ENCODE peak calls at places on chromosomes 5 and 9, in six cellular contexts. F is GM23248, V is ascending aorta, Z is kidney, R is SJCRH30, U is neuronal stem cell. Q is an unnamed sample.

GRCh38 chr9:84947412-84947972 is 278.0 kb downstream of the NTRK2 start:
- DNase-seq in R (no peak), U (no peak), Z (no peak), V (no peak), F (no peak), Q (no peak)

GRCh38 chr5:43401827-43402226 is 10.4 kb downstream of the CCL28 start:
- DNase-seq in R (no peak), Z (no peak), F (peak; percentile 35), V (no peak), U (no peak), Q (no peak)

GRCh38 chr5:25006734-25007133 is 362.0 kb upstream of the CDH10 start:
- DNase-seq in R (no peak), F (peak; percentile 82), Z (no peak), V (no peak), U (peak; percentile 35), Q (no peak)

GRCh38 chr9:115944166-115944948 is 209.2 kb upstream of the PAPPA start:
- DNase-seq in U (no peak), Z (peak; percentile 77), F (peak; percentile 97), R (peak; percentile 94), V (no peak), Q (peak; percentile 100)

GRCh38 chr5:8908055-8908683 is 637.7 kb downstream of the SEMA5A start:
- DNase-seq in U (peak; percentile 27), F (peak; percentile 41), R (peak; percentile 4), Z (no peak), V (no peak), Q (no peak)

GRCh38 chr9:133768371-133768858 is 30.3 kb upstream of the SARDH start:
- DNase-seq in R (peak; percentile 2), U (no peak), V (no peak), Z (peak; percentile 26), F (no peak), Q (no peak)

GRCh38 chr9:98311541-98311940 is 56.1 kb upstream of the TBC1D2 start:
- DNase-seq in R (no peak), V (no peak), U (no peak), F (no peak), Z (peak; percentile 33), Q (no peak)

GRCh38 chr5:40046792-40047191 is 622.0 kb upstream of the DAB2 start:
- DNase-seq in R (no peak), U (no peak), V (no peak), Z (no peak), F (peak; percentile 45), Q (peak; percentile 63)

GRCh38 chr5:79200573-79201183 is 35.3 kb upstream of the JMY start:
- DNase-seq in F (peak; percentile 29), V (no peak), R (no peak), Z (no peak), U (no peak), Q (no peak)

GRCh38 chr5:140182803-140183367 is 7.9 kb downstream of the CYSTM1 start:
- DNase-seq in Z (peak; percentile 74), U (no peak), F (peak; percentile 84), R (no peak), V (no peak), Q (peak; percentile 15)

GRCh38 chr9:111974092-111974681 is 77.6 kb downstream of the UGCG start:
- DNase-seq in F (peak; percentile 86), R (peak; percentile 31), Z (no peak), V (no peak), U (no peak), Q (no peak)

GRCh38 chr5:121100931-121101330 is 636.8 kb downstream of the PRR16 start:
- DNase-seq in V (no peak), Z (no peak), F (no peak), R (no peak), U (no peak), Q (no peak)

GRCh38 chr9:96137666-96138429 is 164.1 kb downstream of the HSD17B3 start:
- DNase-seq in R (no peak), Z (no peak), U (no peak), F (peak; percentile 49), V (no peak), Q (no peak)
- H3K4me3 ChIP-seq in R (no peak overlapping the region), Z (no peak overlapping the region), U (no peak overlapping the region), F (peak overlapping the region; percentile 49), V (no peak overlapping the region), Q (peak overlapping the region; percentile 25)

DNA sequence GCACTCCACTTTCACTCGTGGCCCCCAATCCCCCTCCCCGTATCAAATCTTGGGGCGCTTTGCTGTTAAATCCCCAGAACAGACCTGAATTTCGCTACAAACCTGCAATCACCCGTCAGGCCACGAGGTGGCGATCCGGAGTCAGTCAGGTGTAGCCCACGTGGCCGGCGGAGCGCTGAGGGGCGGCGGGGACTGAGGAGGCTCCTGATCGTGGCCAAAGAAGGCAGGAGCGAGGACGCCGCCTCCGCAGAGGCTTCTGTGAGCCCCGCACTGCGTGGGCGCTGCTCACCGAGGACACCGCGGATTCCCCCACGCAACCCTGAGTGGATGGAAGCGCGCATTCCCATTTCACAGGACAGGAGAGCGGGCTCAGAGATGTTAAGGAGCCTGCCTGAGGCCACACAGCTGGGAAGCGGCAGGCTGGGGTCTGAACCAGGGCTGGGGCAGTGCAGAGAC is 91.6 kb downstream of the LMX1B start:
- DNase-seq in F (peak; percentile 74), R (peak; percentile 85), V (no peak), Z (peak; percentile 91), U (peak; percentile 84), Q (no peak)
- H3K4me3 ChIP-seq in F (peak overlapping the region; percentile 31), R (no peak overlapping the region), V (no peak overlapping the region), Z (no peak overlapping the region), U (no peak overlapping the region), Q (peak overlapping the region; percentile 3)

DNA sequence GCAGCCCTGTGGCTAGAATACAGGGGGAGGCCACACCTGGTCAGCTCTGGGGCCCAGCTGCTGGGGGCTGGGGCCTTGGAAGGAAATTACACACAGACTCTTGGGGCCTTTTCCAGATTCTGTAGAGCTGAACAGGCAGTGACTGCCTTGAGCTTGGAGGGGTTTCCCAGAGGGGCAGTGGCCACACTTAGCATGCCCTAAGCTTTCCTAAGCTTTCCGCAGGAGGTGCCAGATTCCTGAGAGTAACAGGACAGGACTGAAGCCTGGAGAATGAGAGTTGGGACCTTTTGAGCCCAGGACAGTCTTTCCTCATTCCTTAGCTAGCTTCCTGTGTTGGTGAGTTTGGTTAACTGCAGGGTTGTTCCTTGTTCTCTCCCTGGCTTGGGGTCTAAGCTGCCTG is 1.4 kb downstream of the TBC1D13 start:
- DNase-seq in Z (no peak), R (no peak), F (no peak), V (no peak), U (no peak), Q (no peak)
- H3K4me3 ChIP-seq in Z (peak overlapping the region; percentile 92), R (no peak overlapping the region), F (peak overlapping the region; percentile 91), V (no peak overlapping the region), U (no peak overlapping the region), Q (peak overlapping the region; percentile 98)

DNA sequence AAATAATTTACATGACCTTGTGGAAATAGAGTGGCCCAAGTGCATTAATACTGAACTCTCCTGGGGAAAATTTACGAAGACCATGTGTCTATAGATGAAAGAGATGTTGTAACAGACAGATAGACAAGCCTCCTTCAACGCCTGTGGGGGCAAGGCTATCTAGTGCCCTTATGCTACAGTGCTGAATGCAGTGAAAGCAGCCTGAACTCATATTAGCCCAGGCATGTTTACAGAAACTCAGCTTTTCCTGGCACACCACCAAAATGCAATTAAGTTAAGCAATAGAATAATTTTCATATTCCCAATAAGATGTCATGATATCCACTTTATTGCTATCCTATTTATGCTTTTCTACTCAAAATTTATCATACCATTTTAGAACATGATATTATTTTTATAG is 277.0 kb downstream of the DIRAS2 start:
- DNase-seq in R (no peak), V (no peak), F (no peak), Z (no peak), U (no peak), Q (no peak)
- H3K4me3 ChIP-seq in R (no peak overlapping the region), V (no peak overlapping the region), F (no peak overlapping the region), Z (no peak overlapping the region), U (no peak overlapping the region), Q (no peak overlapping the region)

GRCh38 chr9:122888480-122888879 is 16.7 kb downstream of the RC3H2 start:
- DNase-seq in V (no peak), R (no peak), U (no peak), F (no peak), Z (no peak), Q (no peak)
- H3K4me3 ChIP-seq in V (no peak overlapping the region), R (no peak overlapping the region), U (no peak overlapping the region), F (no peak overlapping the region), Z (no peak overlapping the region), Q (no peak overlapping the region)

DNA sequence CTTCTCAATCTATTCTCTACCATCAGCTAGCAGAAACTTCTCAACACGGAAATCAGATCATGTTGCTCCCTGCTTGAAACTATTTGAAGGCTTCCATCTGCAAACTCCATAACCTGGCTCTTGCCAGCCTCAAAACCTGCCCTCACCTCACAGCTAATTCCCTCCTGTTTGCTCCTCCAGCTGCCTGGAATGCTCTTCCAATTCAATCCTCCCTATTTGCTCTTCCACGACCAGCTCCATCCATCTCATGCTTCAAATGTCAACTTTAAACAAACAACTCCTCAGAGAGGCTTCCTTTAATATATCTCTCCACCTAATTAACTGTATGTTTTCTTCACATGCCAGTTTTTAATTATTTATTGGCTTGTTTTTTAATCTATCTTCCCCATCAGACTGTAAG is 1.5 kb downstream of the PLAA start:
- DNase-seq in V (no peak), Z (no peak), F (peak; percentile 9), R (no peak), U (no peak), Q (no peak)
- H3K4me3 ChIP-seq in V (peak overlapping the region; percentile 96), Z (peak overlapping the region; percentile 98), F (peak overlapping the region; percentile 87), R (peak overlapping the region; percentile 90), U (peak overlapping the region; percentile 57), Q (peak overlapping the region; percentile 96)

DNA sequence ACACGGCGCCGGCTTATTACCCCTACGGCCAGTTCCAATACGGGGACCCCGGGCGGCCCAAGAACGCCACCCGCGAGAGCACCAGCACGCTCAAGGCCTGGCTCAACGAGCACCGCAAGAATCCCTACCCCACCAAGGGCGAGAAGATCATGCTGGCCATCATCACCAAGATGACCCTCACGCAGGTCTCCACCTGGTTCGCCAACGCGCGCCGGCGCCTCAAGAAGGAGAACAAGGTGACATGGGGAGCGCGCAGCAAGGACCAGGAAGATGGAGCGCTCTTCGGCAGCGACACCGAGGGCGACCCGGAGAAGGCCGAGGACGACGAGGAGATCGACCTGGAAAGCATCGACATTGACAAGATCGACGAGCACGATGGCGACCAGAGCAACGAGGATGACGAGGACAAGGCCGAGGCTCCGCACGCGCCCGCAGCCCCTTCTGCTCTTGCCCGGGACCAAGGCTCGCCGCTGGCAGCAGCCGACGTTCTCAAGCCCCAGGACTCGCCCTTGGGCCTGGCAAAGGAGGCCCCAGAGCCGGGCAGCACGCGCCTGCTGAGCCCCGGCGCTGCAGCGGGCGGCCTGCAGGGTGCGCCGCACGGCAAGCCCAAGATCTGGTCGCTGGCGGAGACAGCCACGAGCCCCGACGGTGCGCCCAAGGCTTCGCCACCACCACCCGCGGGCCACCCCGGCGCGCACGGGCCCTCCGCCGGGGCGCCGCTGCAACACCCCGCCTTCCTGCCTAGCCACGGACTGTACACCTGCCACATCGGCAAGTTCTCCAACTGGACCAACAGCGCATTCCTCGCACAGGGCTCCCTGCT is 3.9 kb downstream of the IRX1 start:
- DNase-seq in V (no peak), R (no peak), U (no peak), Z (no peak), F (peak; percentile 88), Q (no peak)
- H3K4me3 ChIP-seq in V (no peak overlapping the region), R (no peak overlapping the region), U (peak overlapping the region; percentile 48), Z (no peak overlapping the region), F (peak overlapping the region; percentile 84), Q (peak overlapping the region; percentile 28)

DNA sequence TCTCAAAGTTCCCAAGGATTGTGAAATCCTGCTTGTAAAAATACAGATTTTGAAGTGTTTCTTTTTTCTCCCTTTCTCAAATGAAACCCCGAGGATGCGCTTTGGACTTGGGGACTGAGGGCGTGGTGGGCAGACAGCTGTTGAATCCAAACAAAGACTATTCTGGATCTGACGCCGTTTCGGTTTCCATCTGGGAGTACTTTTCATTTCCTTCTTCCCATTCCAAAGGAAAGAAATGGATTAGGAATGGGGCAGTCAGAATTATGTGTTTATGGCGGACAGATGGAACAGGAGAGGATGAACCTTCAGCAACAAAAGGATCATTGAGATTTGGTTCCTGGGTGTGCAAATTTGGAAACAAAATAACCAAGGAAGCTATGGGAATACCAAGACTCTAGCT is 300.5 kb downstream of the PARP8 start:
- DNase-seq in F (no peak), V (no peak), U (peak; percentile 29), R (no peak), Z (no peak), Q (no peak)
- H3K4me3 ChIP-seq in F (no peak overlapping the region), V (peak overlapping the region; percentile 44), U (no peak overlapping the region), R (no peak overlapping the region), Z (peak overlapping the region; percentile 21), Q (no peak overlapping the region)

Q was measured in skeletal muscle cell.